ENCODE peak calls at places on chromosomes 5 and 9, in eight cellular contexts. A, Y, U, K, O, H, E and P are unnamed samples.

GRCh38 chr5:158174918-158175663 is 316.1 kb upstream of the CLINT1 start:
- DNase-seq in A (peak), Y (peak), U (peak), K (peak), O (no peak), H (peak), E (peak), P (peak)

GRCh38 chr5:45696206-45696836 is at the start of gene HCN1:
- DNase-seq in A (no peak), Y (peak), U (no peak), K (peak), O (no peak), H (no peak), E (no peak), P (peak)

GRCh38 chr5:52712354-52712753 is 75.4 kb upstream of the ITGA1 start:
- DNase-seq in A (no peak), Y (no peak), U (no peak), K (no peak), O (no peak), H (no peak), E (no peak), P (no peak)

GRCh38 chr5:148957591-148958202 is 105.2 kb downstream of the SH3TC2 start:
- DNase-seq in A (peak), Y (peak), U (no peak), K (peak), O (no peak), H (peak), E (peak), P (no peak)

GRCh38 chr5:34525761-34526160 is 130.4 kb upstream of the RAI14 start:
- DNase-seq in A (no peak), Y (no peak), U (no peak), K (no peak), O (no peak), H (no peak), E (no peak), P (no peak)

GRCh38 chr5:170443624-170444023 is 54.5 kb upstream of the KCNMB1 start:
- DNase-seq in A (no peak), Y (no peak), U (no peak), K (no peak), O (no peak), H (no peak), E (no peak), P (no peak)

GRCh38 chr9:122016789-122017188 is 76.3 kb downstream of the TTLL11 start:
- DNase-seq in A (no peak), Y (no peak), U (no peak), K (no peak), O (no peak), H (no peak), E (no peak), P (peak)

GRCh38 chr5:5637163-5637562 is 214.7 kb downstream of the ICE1 start:
- DNase-seq in A (no peak), Y (no peak), U (no peak), K (no peak), O (no peak), H (no peak), E (no peak), P (no peak)

GRCh38 chr5:52452098-52452497 is 335.6 kb upstream of the ITGA1 start:
- DNase-seq in A (no peak), Y (no peak), U (no peak), K (no peak), O (no peak), H (no peak), E (no peak), P (no peak)

GRCh38 chr5:135091286-135091685 is 57.3 kb upstream of the PITX1 start:
- DNase-seq in A (no peak), Y (no peak), U (no peak), K (no peak), O (no peak), H (no peak), E (no peak), P (no peak)

GRCh38 chr9:117046666-117047327 is 359.7 kb downstream of the TRIM32 start:
- DNase-seq in A (no peak), Y (no peak), U (no peak), K (no peak), O (no peak), H (peak), E (no peak), P (no peak)

GRCh38 chr5:142439208-142439607 is 114.4 kb upstream of the SPRY4 start:
- DNase-seq in A (no peak), Y (no peak), U (no peak), K (no peak), O (no peak), H (no peak), E (no peak), P (no peak)

GRCh38 chr5:79754865-79755555 is 65.4 kb downstream of the CMYA5 start:
- DNase-seq in A (peak), Y (no peak), U (no peak), K (no peak), O (no peak), H (no peak), E (no peak), P (no peak)

GRCh38 chr5:53350408-53350807 is 130.0 kb upstream of the FST start:
- DNase-seq in A (no peak), Y (no peak), U (no peak), K (no peak), O (no peak), H (no peak), E (no peak), P (no peak)

GRCh38 chr5:154312571-154312970 is 122.0 kb downstream of the GALNT10 start:
- DNase-seq in A (no peak), Y (no peak), U (no peak), K (no peak), O (no peak), H (no peak), E (no peak), P (no peak)

GRCh38 chr9:95268681-95269080 is 48.8 kb downstream of the FANCC start:
- DNase-seq in A (peak), Y (peak), U (no peak), K (no peak), O (no peak), H (peak), E (no peak), P (peak)

GRCh38 chr5:37844004-37844403 is 4.2 kb upstream of the GDNF start:
- DNase-seq in A (no peak), Y (no peak), U (no peak), K (no peak), O (no peak), H (no peak), E (no peak), P (no peak)

GRCh38 chr9:6024035-6024554 is 8.7 kb upstream of the RANBP6 start:
- DNase-seq in A (peak), Y (peak), U (no peak), K (no peak), O (no peak), H (peak), E (no peak), P (no peak)

GRCh38 chr9:87812375-87813118 is 70.1 kb upstream of the SPATA31E1 start:
- DNase-seq in A (no peak), Y (peak), U (no peak), K (no peak), O (no peak), H (peak), E (no peak), P (no peak)

GRCh38 chr5:172411423-172412111 is 42.8 kb downstream of the SH3PXD2B start:
- DNase-seq in A (no peak), Y (peak), U (no peak), K (no peak), O (no peak), H (no peak), E (no peak), P (no peak)

GRCh38 chr5:106135473-106135872 is 1535.3 kb downstream of the EFNA5 start:
- DNase-seq in A (no peak), Y (no peak), U (no peak), K (no peak), O (no peak), H (no peak), E (no peak), P (no peak)

GRCh38 chr9:15248596-15248995 is 58.4 kb downstream of the TTC39B start:
- DNase-seq in A (no peak), Y (no peak), U (no peak), K (no peak), O (no peak), H (no peak), E (no peak), P (peak)

GRCh38 chr9:126088336-126088735 is 238.3 kb upstream of the MVB12B start:
- DNase-seq in A (no peak), Y (no peak), U (no peak), K (no peak), O (no peak), H (no peak), E (no peak), P (no peak)

GRCh38 chr5:36728697-36729543 is 122.5 kb downstream of the SLC1A3 start:
- DNase-seq in A (peak), Y (peak), U (peak), K (no peak), O (no peak), H (peak), E (no peak), P (peak)

GRCh38 chr5:138874771-138875628 is at the start of gene LRRTM2:
- DNase-seq in A (no peak), Y (peak), U (no peak), K (no peak), O (no peak), H (no peak), E (no peak), P (peak)

GRCh38 chr5:56278267-56278826 is 45.2 kb upstream of the ANKRD55 start:
- DNase-seq in A (no peak), Y (peak), U (no peak), K (no peak), O (no peak), H (no peak), E (no peak), P (no peak)

GRCh38 chr5:134462047-134462575 is 50.4 kb upstream of the CDKN2AIPNL start:
- DNase-seq in A (no peak), Y (no peak), U (no peak), K (no peak), O (no peak), H (no peak), E (no peak), P (no peak)

GRCh38 chr5:127549551-127549950 is 32.1 kb downstream of the PRRC1 start:
- DNase-seq in A (peak), Y (no peak), U (no peak), K (no peak), O (no peak), H (no peak), E (no peak), P (no peak)

GRCh38 chr9:70085241-70085640 is 41.6 kb downstream of the MAMDC2 start:
- DNase-seq in A (peak), Y (peak), U (no peak), K (no peak), O (no peak), H (no peak), E (no peak), P (no peak)

GRCh38 chr5:126394211-126394828 is 28.9 kb upstream of the GRAMD2B start:
- DNase-seq in A (no peak), Y (no peak), U (no peak), K (no peak), O (no peak), H (no peak), E (no peak), P (no peak)

GRCh38 chr9:5574097-5574496 is 54.8 kb upstream of the RIC1 start:
- DNase-seq in A (no peak), Y (no peak), U (no peak), K (no peak), O (no peak), H (no peak), E (no peak), P (no peak)

GRCh38 chr9:79671558-79671957 is 99.8 kb downstream of the TLE4 start:
- DNase-seq in A (no peak), Y (no peak), U (no peak), K (no peak), O (no peak), H (no peak), E (no peak), P (no peak)

GRCh38 chr9:133795049-133795448 is 56.9 kb upstream of the SARDH start:
- DNase-seq in A (no peak), Y (no peak), U (no peak), K (no peak), O (no peak), H (no peak), E (no peak), P (no peak)